ENCODE peak calls at places on chromosomes 3 and 15, in ten cellular contexts. N, H, K, L, M, U, X, F, P and W are unnamed samples.

GRCh38 chr15:69760890-69761568 is 308.4 kb downstream of the RPLP1 start:
- DNase-seq in N (peak; percentile 65), H (peak; percentile 30), K (peak; percentile 39), L (no peak), M (peak; percentile 91), U (no peak), X (peak; percentile 75), F (peak; percentile 80), P (peak; percentile 67), W (no peak)

GRCh38 chr15:60062826-60063225 is 58.7 kb downstream of the FOXB1 start:
- DNase-seq in N (no peak), H (no peak), K (no peak), L (no peak), M (no peak), U (no peak), X (no peak), F (no peak), P (no peak), W (no peak)

GRCh38 chr3:3368336-3368735 is 188.8 kb upstream of the CRBN start:
- DNase-seq in N (no peak), H (no peak), K (no peak), L (no peak), M (no peak), U (no peak), X (no peak), F (no peak), P (no peak), W (no peak)

GRCh38 chr3:194632211-194632982 is 822 bp downstream of the TMEM44 start:
- DNase-seq in N (no peak), H (no peak), K (no peak), L (peak; percentile 35), M (peak; percentile 72), U (no peak), X (peak; percentile 6), F (peak; percentile 41), P (peak; percentile 47), W (no peak)

GRCh38 chr3:105466495-105467080 is 99.9 kb downstream of the ALCAM start:
- DNase-seq in N (no peak), H (no peak), K (no peak), L (no peak), M (no peak), U (no peak), X (no peak), F (no peak), P (no peak), W (no peak)

GRCh38 chr15:97096303-97096835 is 765.9 kb downstream of the NR2F2 start:
- DNase-seq in N (no peak), H (no peak), K (no peak), L (no peak), M (no peak), U (no peak), X (no peak), F (no peak), P (no peak), W (no peak)

GRCh38 chr15:76340802-76341365 is 4.3 kb downstream of the ISL2 start:
- DNase-seq in N (peak; percentile 58), H (no peak), K (no peak), L (no peak), M (no peak), U (no peak), X (peak; percentile 56), F (peak; percentile 80), P (no peak), W (no peak)

GRCh38 chr15:26097216-26097615 is 234.1 kb upstream of the ATP10A start:
- DNase-seq in N (no peak), H (no peak), K (no peak), L (no peak), M (no peak), U (no peak), X (no peak), F (no peak), P (no peak), W (no peak)

GRCh38 chr3:186383026-186383993 is 21.3 kb upstream of the DGKG start:
- DNase-seq in N (no peak), H (no peak), K (no peak), L (no peak), M (no peak), U (no peak), X (no peak), F (no peak), P (no peak), W (no peak)

GRCh38 chr3:141240290-141241247 is 8.9 kb downstream of the PXYLP1 start:
- DNase-seq in N (no peak), H (no peak), K (no peak), L (no peak), M (no peak), U (no peak), X (no peak), F (no peak), P (peak; percentile 25), W (no peak)

GRCh38 chr3:15983232-15983631 is 185.5 kb upstream of the ANKRD28 start:
- DNase-seq in N (no peak), H (no peak), K (no peak), L (no peak), M (no peak), U (no peak), X (peak; percentile 30), F (no peak), P (no peak), W (no peak)

GRCh38 chr3:149783576-149783975 is 8.8 kb downstream of the ANKUB1 start:
- DNase-seq in N (no peak), H (no peak), K (no peak), L (no peak), M (no peak), U (no peak), X (peak; percentile 66), F (no peak), P (no peak), W (no peak)

GRCh38 chr15:81516461-81516860 is 142.4 kb upstream of the TMC3 start:
- DNase-seq in N (no peak), H (no peak), K (no peak), L (no peak), M (no peak), U (no peak), X (no peak), F (no peak), P (no peak), W (no peak)

GRCh38 chr3:23761440-23761896 is 44.3 kb upstream of the UBE2E1 start:
- DNase-seq in N (peak; percentile 47), H (no peak), K (no peak), L (no peak), M (no peak), U (no peak), X (peak; percentile 50), F (no peak), P (no peak), W (no peak)

GRCh38 chr3:177257625-177258024 is 60.3 kb upstream of the TBL1XR1 start:
- DNase-seq in N (no peak), H (no peak), K (no peak), L (no peak), M (no peak), U (no peak), X (no peak), F (no peak), P (no peak), W (no peak)

GRCh38 chr3:137852511-137852910 is 88.4 kb downstream of the SOX14 start:
- DNase-seq in N (no peak), H (no peak), K (no peak), L (no peak), M (no peak), U (no peak), X (no peak), F (no peak), P (no peak), W (no peak)

GRCh38 chr3:146273721-146274407 is 23.0 kb upstream of the PLSCR4 start:
- DNase-seq in N (no peak), H (no peak), K (no peak), L (no peak), M (no peak), U (no peak), X (no peak), F (no peak), P (no peak), W (no peak)

GRCh38 chr15:52506549-52506948 is 22.1 kb downstream of the MYO5A start:
- DNase-seq in N (no peak), H (no peak), K (no peak), L (no peak), M (no peak), U (no peak), X (no peak), F (no peak), P (no peak), W (no peak)

GRCh38 chr3:178443634-178444033 is 92.6 kb upstream of the KCNMB2 start:
- DNase-seq in N (no peak), H (no peak), K (no peak), L (peak; percentile 53), M (no peak), U (no peak), X (peak; percentile 5), F (no peak), P (no peak), W (no peak)

GRCh38 chr15:52642386-52643361 is 36.5 kb downstream of the ATOSA start:
- DNase-seq in N (no peak), H (no peak), K (no peak), L (no peak), M (no peak), U (no peak), X (no peak), F (no peak), P (no peak), W (no peak)

GRCh38 chr3:192481638-192482037 is 245.7 kb downstream of the FGF12 start:
- DNase-seq in N (no peak), H (no peak), K (no peak), L (no peak), M (no peak), U (no peak), X (no peak), F (no peak), P (no peak), W (no peak)

GRCh38 chr3:192824313-192824712 is 93.3 kb downstream of the MB21D2 start:
- DNase-seq in N (no peak), H (no peak), K (no peak), L (no peak), M (no peak), U (no peak), X (no peak), F (no peak), P (no peak), W (no peak)

GRCh38 chr3:31620656-31621055 is 87.9 kb downstream of the STT3B start:
- DNase-seq in N (no peak), H (no peak), K (no peak), L (no peak), M (no peak), U (no peak), X (no peak), F (no peak), P (no peak), W (no peak)

GRCh38 chr15:35061171-35062163 is 23.6 kb downstream of the NANOGP8 start:
- DNase-seq in N (no peak), H (no peak), K (no peak), L (no peak), M (no peak), U (no peak), X (no peak), F (no peak), P (no peak), W (no peak)

GRCh38 chr3:97940034-97940433 is 32.2 kb downstream of the RIOX2 start:
- DNase-seq in N (no peak), H (no peak), K (no peak), L (no peak), M (no peak), U (no peak), X (no peak), F (no peak), P (no peak), W (no peak)

GRCh38 chr3:193941486-193941885 is 194.5 kb upstream of the HES1 start:
- DNase-seq in N (no peak), H (no peak), K (no peak), L (no peak), M (no peak), U (no peak), X (no peak), F (no peak), P (no peak), W (no peak)

GRCh38 chr15:92809880-92810361 is 90.2 kb upstream of the CHD2 start:
- DNase-seq in N (peak; percentile 51), H (no peak), K (no peak), L (no peak), M (no peak), U (peak; percentile 50), X (peak; percentile 59), F (no peak), P (peak; percentile 32), W (no peak)